ENCODE peak calls at places on chromosomes 12 and 14, in ten cellular contexts. One of them, this sample, is unnamed.

GRCh38 chr14:69879175-69880047 is at the start of gene SMOC1:
- DNase-seq in dermis blood vessel endothelial cell: peak
- DNase-seq in skeletal muscle cell: no peak
- DNase-seq in left cardiac atrium: peak
- DNase-seq in GM03348: no peak
- DNase-seq in astrocyte of the spinal cord: peak
- DNase-seq in GM12891: peak
- DNase-seq in globus pallidus: no peak
- DNase-seq in effector CD4-positive, alpha-beta T cell: no peak
- DNase-seq in NCI-H1105: peak
- DNase-seq in this sample: no peak

GRCh38 chr12:21711376-21711775 is 53.7 kb upstream of the LDHB start:
- DNase-seq in astrocyte of the spinal cord: no peak
- DNase-seq in globus pallidus: no peak
- DNase-seq in dermis blood vessel endothelial cell: no peak
- DNase-seq in NCI-H1105: no peak
- DNase-seq in GM12891: no peak
- DNase-seq in effector CD4-positive, alpha-beta T cell: no peak
- DNase-seq in left cardiac atrium: no peak
- DNase-seq in skeletal muscle cell: no peak
- DNase-seq in GM03348: no peak
- DNase-seq in this sample: no peak

GRCh38 chr14:34965365-34965764 is 17.4 kb upstream of the SRP54 start:
- DNase-seq in dermis blood vessel endothelial cell: no peak
- DNase-seq in GM12891: no peak
- DNase-seq in left cardiac atrium: no peak
- DNase-seq in skeletal muscle cell: no peak
- DNase-seq in effector CD4-positive, alpha-beta T cell: no peak
- DNase-seq in globus pallidus: no peak
- DNase-seq in NCI-H1105: no peak
- DNase-seq in GM03348: no peak
- DNase-seq in astrocyte of the spinal cord: no peak
- DNase-seq in this sample: no peak

GRCh38 chr14:85546390-85546789 is 16.4 kb downstream of the FLRT2 start:
- DNase-seq in left cardiac atrium: no peak
- DNase-seq in dermis blood vessel endothelial cell: no peak
- DNase-seq in effector CD4-positive, alpha-beta T cell: no peak
- DNase-seq in GM12891: no peak
- DNase-seq in astrocyte of the spinal cord: no peak
- DNase-seq in skeletal muscle cell: no peak
- DNase-seq in GM03348: no peak
- DNase-seq in globus pallidus: no peak
- DNase-seq in NCI-H1105: no peak
- DNase-seq in this sample: no peak

GRCh38 chr14:101791919-101792572 is 30.5 kb downstream of the PPP2R5C start:
- DNase-seq in astrocyte of the spinal cord: peak
- DNase-seq in globus pallidus: no peak
- DNase-seq in dermis blood vessel endothelial cell: peak
- DNase-seq in GM12891: no peak
- DNase-seq in skeletal muscle cell: no peak
- DNase-seq in effector CD4-positive, alpha-beta T cell: no peak
- DNase-seq in NCI-H1105: no peak
- DNase-seq in left cardiac atrium: no peak
- DNase-seq in GM03348: peak
- DNase-seq in this sample: no peak

GRCh38 chr12:39538679-39539104 is 80.9 kb downstream of the ABCD2 start:
- DNase-seq in GM12891: no peak
- DNase-seq in left cardiac atrium: peak
- DNase-seq in skeletal muscle cell: no peak
- DNase-seq in NCI-H1105: no peak
- DNase-seq in globus pallidus: no peak
- DNase-seq in dermis blood vessel endothelial cell: no peak
- DNase-seq in GM03348: no peak
- DNase-seq in astrocyte of the spinal cord: no peak
- DNase-seq in effector CD4-positive, alpha-beta T cell: no peak
- DNase-seq in this sample: no peak

GRCh38 chr12:57126061-57126460 is 2.2 kb upstream of the LRP1 start:
- DNase-seq in astrocyte of the spinal cord: no peak
- DNase-seq in GM12891: no peak
- DNase-seq in NCI-H1105: no peak
- DNase-seq in left cardiac atrium: no peak
- DNase-seq in globus pallidus: no peak
- DNase-seq in skeletal muscle cell: no peak
- DNase-seq in GM03348: no peak
- DNase-seq in dermis blood vessel endothelial cell: no peak
- DNase-seq in effector CD4-positive, alpha-beta T cell: no peak
- DNase-seq in this sample: no peak

GRCh38 chr14:104382361-104383087 is 197.0 kb upstream of the C14orf180 start:
- DNase-seq in GM03348: no peak
- DNase-seq in effector CD4-positive, alpha-beta T cell: no peak
- DNase-seq in globus pallidus: no peak
- DNase-seq in dermis blood vessel endothelial cell: no peak
- DNase-seq in left cardiac atrium: peak
- DNase-seq in GM12891: no peak
- DNase-seq in astrocyte of the spinal cord: no peak
- DNase-seq in NCI-H1105: no peak
- DNase-seq in skeletal muscle cell: no peak
- DNase-seq in this sample: no peak

GRCh38 chr12:92288533-92288932 is 142.9 kb upstream of the BTG1 start:
- DNase-seq in effector CD4-positive, alpha-beta T cell: no peak
- DNase-seq in dermis blood vessel endothelial cell: no peak
- DNase-seq in globus pallidus: peak
- DNase-seq in GM12891: no peak
- DNase-seq in GM03348: no peak
- DNase-seq in NCI-H1105: no peak
- DNase-seq in skeletal muscle cell: no peak
- DNase-seq in left cardiac atrium: peak
- DNase-seq in astrocyte of the spinal cord: no peak
- DNase-seq in this sample: no peak

GRCh38 chr12:104827587-104827986 is 130.5 kb downstream of the SLC41A2 start:
- DNase-seq in NCI-H1105: no peak
- DNase-seq in dermis blood vessel endothelial cell: peak
- DNase-seq in astrocyte of the spinal cord: no peak
- DNase-seq in skeletal muscle cell: no peak
- DNase-seq in GM03348: no peak
- DNase-seq in effector CD4-positive, alpha-beta T cell: no peak
- DNase-seq in globus pallidus: no peak
- DNase-seq in left cardiac atrium: no peak
- DNase-seq in GM12891: no peak
- DNase-seq in this sample: no peak

GRCh38 chr14:21030531-21030930 is 514 bp downstream of the TPPP2 start:
- DNase-seq in dermis blood vessel endothelial cell: no peak
- DNase-seq in GM12891: no peak
- DNase-seq in NCI-H1105: no peak
- DNase-seq in astrocyte of the spinal cord: no peak
- DNase-seq in globus pallidus: no peak
- DNase-seq in GM03348: no peak
- DNase-seq in effector CD4-positive, alpha-beta T cell: no peak
- DNase-seq in left cardiac atrium: no peak
- DNase-seq in skeletal muscle cell: no peak
- DNase-seq in this sample: no peak

GRCh38 chr14:50607181-50607580 is 47.2 kb downstream of the ATL1 start:
- DNase-seq in NCI-H1105: no peak
- DNase-seq in left cardiac atrium: no peak
- DNase-seq in effector CD4-positive, alpha-beta T cell: no peak
- DNase-seq in skeletal muscle cell: peak
- DNase-seq in GM03348: peak
- DNase-seq in GM12891: no peak
- DNase-seq in globus pallidus: no peak
- DNase-seq in dermis blood vessel endothelial cell: no peak
- DNase-seq in astrocyte of the spinal cord: peak
- DNase-seq in this sample: no peak

GRCh38 chr14:61476105-61476736 is 154.8 kb downstream of the PRKCH start:
- DNase-seq in effector CD4-positive, alpha-beta T cell: no peak
- DNase-seq in globus pallidus: no peak
- DNase-seq in NCI-H1105: no peak
- DNase-seq in GM12891: no peak
- DNase-seq in dermis blood vessel endothelial cell: no peak
- DNase-seq in skeletal muscle cell: no peak
- DNase-seq in left cardiac atrium: no peak
- DNase-seq in GM03348: no peak
- DNase-seq in astrocyte of the spinal cord: no peak
- DNase-seq in this sample: no peak

GRCh38 chr14:100983710-100984109 is 80.2 kb upstream of the RTL1 start:
- DNase-seq in GM12891: no peak
- DNase-seq in globus pallidus: no peak
- DNase-seq in NCI-H1105: no peak
- DNase-seq in left cardiac atrium: no peak
- DNase-seq in skeletal muscle cell: no peak
- DNase-seq in dermis blood vessel endothelial cell: no peak
- DNase-seq in astrocyte of the spinal cord: no peak
- DNase-seq in effector CD4-positive, alpha-beta T cell: no peak
- DNase-seq in GM03348: no peak
- DNase-seq in this sample: no peak

GRCh38 chr14:95548328-95548929 is 13.6 kb downstream of the GLRX5 start:
- DNase-seq in skeletal muscle cell: no peak
- DNase-seq in effector CD4-positive, alpha-beta T cell: no peak
- DNase-seq in GM12891: no peak
- DNase-seq in left cardiac atrium: no peak
- DNase-seq in astrocyte of the spinal cord: no peak
- DNase-seq in globus pallidus: no peak
- DNase-seq in GM03348: no peak
- DNase-seq in dermis blood vessel endothelial cell: peak
- DNase-seq in NCI-H1105: no peak
- DNase-seq in this sample: no peak

This sample was measured in SIG-M5.